ENCODE peak calls at places on chromosomes 7 and 10, in nine cellular contexts. One of them, this sample, is unnamed.

GRCh38 chr7:131898418-131898817 is 342.0 kb upstream of the PODXL start:
- DNase-seq in H9: no peak
- DNase-seq in HCT116: no peak
- DNase-seq in fibroblast of lung: peak; percentile 84
- DNase-seq in SK-N-SH: no peak
- DNase-seq in MM.1S: no peak
- DNase-seq in IMR-90: no peak
- DNase-seq in GM23248: peak; percentile 66
- DNase-seq in NT2/D1: no peak
- DNase-seq in this sample: no peak

GRCh38 chr10:120514035-120514620 is 57.1 kb downstream of the PLPP4 start:
- DNase-seq in fibroblast of lung: peak; percentile 57
- DNase-seq in GM23248: peak; percentile 54
- DNase-seq in H9: peak; percentile 67
- DNase-seq in HCT116: no peak
- DNase-seq in MM.1S: peak; percentile 36
- DNase-seq in SK-N-SH: no peak
- DNase-seq in NT2/D1: peak; percentile 51
- DNase-seq in IMR-90: peak; percentile 7
- DNase-seq in this sample: no peak

GRCh38 chr10:84214612-84215235 is 10.6 kb downstream of the LRIT2 start:
- DNase-seq in GM23248: peak; percentile 32
- DNase-seq in MM.1S: peak; percentile 51
- DNase-seq in HCT116: peak; percentile 10
- DNase-seq in H9: peak; percentile 72
- DNase-seq in NT2/D1: peak; percentile 25
- DNase-seq in fibroblast of lung: no peak
- DNase-seq in IMR-90: no peak
- DNase-seq in SK-N-SH: peak; percentile 52
- DNase-seq in this sample: no peak

GRCh38 chr10:50362547-50363125 is 111.3 kb upstream of the ASAH2 start:
- DNase-seq in H9: no peak
- DNase-seq in NT2/D1: no peak
- DNase-seq in SK-N-SH: no peak
- DNase-seq in MM.1S: peak; percentile 22
- DNase-seq in HCT116: no peak
- DNase-seq in IMR-90: peak; percentile 14
- DNase-seq in fibroblast of lung: no peak
- DNase-seq in GM23248: peak; percentile 64
- DNase-seq in this sample: no peak

GRCh38 chr7:127859330-127859729 is 171.9 kb downstream of the LRRC4 start:
- DNase-seq in MM.1S: no peak
- DNase-seq in H9: no peak
- DNase-seq in IMR-90: no peak
- DNase-seq in HCT116: no peak
- DNase-seq in SK-N-SH: no peak
- DNase-seq in fibroblast of lung: no peak
- DNase-seq in GM23248: no peak
- DNase-seq in NT2/D1: no peak
- DNase-seq in this sample: no peak

GRCh38 chr7:7792089-7792488 is 73.7 kb upstream of the RPA3 start:
- DNase-seq in SK-N-SH: no peak
- DNase-seq in MM.1S: no peak
- DNase-seq in NT2/D1: no peak
- DNase-seq in IMR-90: no peak
- DNase-seq in GM23248: peak; percentile 5
- DNase-seq in H9: no peak
- DNase-seq in HCT116: no peak
- DNase-seq in fibroblast of lung: no peak
- DNase-seq in this sample: no peak

GRCh38 chr10:96496281-96496925 is 17.3 kb downstream of the TLL2 start:
- DNase-seq in MM.1S: no peak
- DNase-seq in GM23248: peak; percentile 65
- DNase-seq in NT2/D1: no peak
- DNase-seq in H9: peak; percentile 44
- DNase-seq in SK-N-SH: no peak
- DNase-seq in IMR-90: peak; percentile 35
- DNase-seq in HCT116: no peak
- DNase-seq in fibroblast of lung: no peak
- DNase-seq in this sample: no peak

GRCh38 chr7:148723166-148723559 is 24.5 kb downstream of the CUL1 start:
- DNase-seq in IMR-90: no peak
- DNase-seq in NT2/D1: no peak
- DNase-seq in SK-N-SH: no peak
- DNase-seq in MM.1S: no peak
- DNase-seq in H9: no peak
- DNase-seq in fibroblast of lung: no peak
- DNase-seq in GM23248: no peak
- DNase-seq in HCT116: no peak
- DNase-seq in this sample: no peak

GRCh38 chr10:93579089-93579488 is 12.6 kb downstream of the FFAR4 start:
- DNase-seq in MM.1S: no peak
- DNase-seq in GM23248: no peak
- DNase-seq in HCT116: peak; percentile 34
- DNase-seq in SK-N-SH: no peak
- DNase-seq in H9: no peak
- DNase-seq in IMR-90: peak; percentile 22
- DNase-seq in NT2/D1: no peak
- DNase-seq in fibroblast of lung: peak; percentile 43
- DNase-seq in this sample: no peak

GRCh38 chr7:95631545-95631944 is 35.2 kb upstream of the PDK4 start:
- DNase-seq in IMR-90: no peak
- DNase-seq in MM.1S: no peak
- DNase-seq in GM23248: no peak
- DNase-seq in H9: no peak
- DNase-seq in NT2/D1: no peak
- DNase-seq in fibroblast of lung: no peak
- DNase-seq in SK-N-SH: no peak
- DNase-seq in HCT116: no peak
- DNase-seq in this sample: no peak

GRCh38 chr7:12062062-12062461 is 149.0 kb upstream of the TMEM106B start:
- DNase-seq in HCT116: no peak
- DNase-seq in SK-N-SH: no peak
- DNase-seq in MM.1S: peak; percentile 14
- DNase-seq in NT2/D1: no peak
- DNase-seq in GM23248: peak; percentile 20
- DNase-seq in H9: no peak
- DNase-seq in fibroblast of lung: no peak
- DNase-seq in IMR-90: no peak
- DNase-seq in this sample: no peak

GRCh38 chr10:80165173-80165572 is 32.6 kb downstream of the PLAC9 start:
- DNase-seq in NT2/D1: no peak
- DNase-seq in IMR-90: peak; percentile 67
- DNase-seq in MM.1S: no peak
- DNase-seq in HCT116: no peak
- DNase-seq in H9: no peak
- DNase-seq in GM23248: peak; percentile 57
- DNase-seq in SK-N-SH: no peak
- DNase-seq in fibroblast of lung: peak; percentile 57
- DNase-seq in this sample: no peak

GRCh38 chr10:89805599-89806013 is 104.2 kb downstream of the KIF20B start:
- DNase-seq in SK-N-SH: no peak
- DNase-seq in NT2/D1: no peak
- DNase-seq in IMR-90: no peak
- DNase-seq in MM.1S: no peak
- DNase-seq in H9: no peak
- DNase-seq in HCT116: no peak
- DNase-seq in fibroblast of lung: no peak
- DNase-seq in GM23248: no peak
- DNase-seq in this sample: no peak

GRCh38 chr10:71666607-71667373 is 52.8 kb downstream of the C10orf105 start:
- DNase-seq in MM.1S: no peak
- DNase-seq in fibroblast of lung: peak; percentile 23
- DNase-seq in NT2/D1: no peak
- DNase-seq in SK-N-SH: no peak
- DNase-seq in IMR-90: no peak
- DNase-seq in GM23248: no peak
- DNase-seq in HCT116: no peak
- DNase-seq in H9: no peak
- DNase-seq in this sample: no peak

GRCh38 chr10:113241966-113242365 is 291.9 kb downstream of the TCF7L2 start:
- DNase-seq in HCT116: no peak
- DNase-seq in H9: no peak
- DNase-seq in fibroblast of lung: no peak
- DNase-seq in GM23248: no peak
- DNase-seq in MM.1S: no peak
- DNase-seq in NT2/D1: no peak
- DNase-seq in IMR-90: no peak
- DNase-seq in SK-N-SH: no peak
- DNase-seq in this sample: no peak

GRCh38 chr7:132836746-132837145 is 245.1 kb downstream of the CHCHD3 start:
- DNase-seq in fibroblast of lung: peak; percentile 64
- DNase-seq in IMR-90: peak; percentile 67
- DNase-seq in NT2/D1: no peak
- DNase-seq in HCT116: no peak
- DNase-seq in GM23248: peak; percentile 55
- DNase-seq in SK-N-SH: no peak
- DNase-seq in H9: no peak
- DNase-seq in MM.1S: no peak
- DNase-seq in this sample: no peak

GRCh38 chr10:2214035-2214434 is 476.7 kb upstream of the ADARB2 start:
- DNase-seq in SK-N-SH: no peak
- DNase-seq in MM.1S: no peak
- DNase-seq in H9: no peak
- DNase-seq in NT2/D1: no peak
- DNase-seq in HCT116: no peak
- DNase-seq in fibroblast of lung: peak; percentile 94
- DNase-seq in GM23248: no peak
- DNase-seq in IMR-90: no peak
- DNase-seq in this sample: no peak

GRCh38 chr7:9983048-9983447 is 990.6 kb upstream of the PHF14 start:
- DNase-seq in H9: no peak
- DNase-seq in HCT116: no peak
- DNase-seq in fibroblast of lung: no peak
- DNase-seq in NT2/D1: no peak
- DNase-seq in MM.1S: no peak
- DNase-seq in SK-N-SH: no peak
- DNase-seq in GM23248: no peak
- DNase-seq in IMR-90: no peak
- DNase-seq in this sample: no peak

GRCh38 chr7:46754135-46754730 is 827.7 kb downstream of the TNS3 start:
- DNase-seq in IMR-90: peak; percentile 57
- DNase-seq in SK-N-SH: no peak
- DNase-seq in NT2/D1: no peak
- DNase-seq in HCT116: peak; percentile 36
- DNase-seq in GM23248: peak; percentile 86
- DNase-seq in fibroblast of lung: peak; percentile 93
- DNase-seq in MM.1S: no peak
- DNase-seq in H9: no peak
- DNase-seq in this sample: no peak

GRCh38 chr10:21516270-21517131 is 9.0 kb downstream of the SKIDA1 start:
- DNase-seq in SK-N-SH: peak; percentile 67
- DNase-seq in H9: peak; percentile 74
- DNase-seq in GM23248: peak; percentile 85
- DNase-seq in MM.1S: peak; percentile 73
- DNase-seq in fibroblast of lung: peak; percentile 78
- DNase-seq in IMR-90: peak; percentile 78
- DNase-seq in NT2/D1: no peak
- DNase-seq in HCT116: no peak
- DNase-seq in this sample: peak; percentile 88

GRCh38 chr10:14971867-14972448 is 12.8 kb downstream of the MEIG1 start:
- DNase-seq in fibroblast of lung: no peak
- DNase-seq in NT2/D1: peak; percentile 6
- DNase-seq in GM23248: no peak
- DNase-seq in H9: peak; percentile 61
- DNase-seq in MM.1S: peak; percentile 46
- DNase-seq in IMR-90: no peak
- DNase-seq in SK-N-SH: no peak
- DNase-seq in HCT116: no peak
- DNase-seq in this sample: no peak

GRCh38 chr7:129231666-129232065 is 6.8 kb downstream of the AHCYL2 start:
- DNase-seq in fibroblast of lung: no peak
- DNase-seq in HCT116: no peak
- DNase-seq in IMR-90: no peak
- DNase-seq in GM23248: no peak
- DNase-seq in H9: no peak
- DNase-seq in MM.1S: no peak
- DNase-seq in NT2/D1: no peak
- DNase-seq in SK-N-SH: no peak
- DNase-seq in this sample: no peak

GRCh38 chr10:77637986-77638765 is 568 bp upstream of the KCNMA1 start:
- DNase-seq in MM.1S: no peak
- DNase-seq in HCT116: no peak
- DNase-seq in IMR-90: peak; percentile 53
- DNase-seq in H9: peak; percentile 60
- DNase-seq in NT2/D1: no peak
- DNase-seq in fibroblast of lung: peak; percentile 74
- DNase-seq in SK-N-SH: peak; percentile 86
- DNase-seq in GM23248: peak; percentile 78
- DNase-seq in this sample: peak; percentile 68
- H3K9ac ChIP-seq in MM.1S: no peak overlapping the region
- H3K9ac ChIP-seq in HCT116: no peak overlapping the region
- H3K9ac ChIP-seq in IMR-90: no peak overlapping the region
- H3K9ac ChIP-seq in H9: no peak overlapping the region
- H3K9ac ChIP-seq in NT2/D1: peak overlapping the region; percentile 74
- H3K9ac ChIP-seq in fibroblast of lung: no peak overlapping the region
- H3K9ac ChIP-seq in SK-N-SH: no peak overlapping the region
- H3K9ac ChIP-seq in GM23248: no peak overlapping the region
- H3K9ac ChIP-seq in this sample: no peak overlapping the region

GRCh38 chr10:119283387-119283786 is 76.0 kb downstream of the GRK5 start:
- DNase-seq in fibroblast of lung: no peak
- DNase-seq in IMR-90: no peak
- DNase-seq in HCT116: no peak
- DNase-seq in H9: no peak
- DNase-seq in SK-N-SH: no peak
- DNase-seq in NT2/D1: no peak
- DNase-seq in GM23248: no peak
- DNase-seq in MM.1S: no peak
- DNase-seq in this sample: no peak
- H3K4me1 ChIP-seq in fibroblast of lung: peaks cover 43% of the 10 kb centered on the region
- H3K4me1 ChIP-seq in IMR-90: peaks cover 43% of the 10 kb centered on the region
- H3K4me1 ChIP-seq in HCT116: peaks cover 29% of the 10 kb centered on the region
- H3K4me1 ChIP-seq in H9: no peaks in the 10 kb centered on the region
- H3K4me1 ChIP-seq in SK-N-SH: peaks cover 69% of the 10 kb centered on the region
- H3K4me1 ChIP-seq in NT2/D1: peaks cover 2% of the 10 kb centered on the region
- H3K4me1 ChIP-seq in GM23248: peaks cover 6% of the 10 kb centered on the region
- H3K4me1 ChIP-seq in MM.1S: peaks cover 29% of the 10 kb centered on the region
- H3K4me1 ChIP-seq in this sample: peaks cover 13% of the 10 kb centered on the region

GRCh38 chr7:137403282-137403681 is 59.7 kb upstream of the PTN start:
- DNase-seq in NT2/D1: no peak
- DNase-seq in SK-N-SH: no peak
- DNase-seq in MM.1S: no peak
- DNase-seq in fibroblast of lung: no peak
- DNase-seq in H9: peak; percentile 28
- DNase-seq in IMR-90: no peak
- DNase-seq in HCT116: no peak
- DNase-seq in GM23248: no peak
- DNase-seq in this sample: no peak
- H3K9ac ChIP-seq in NT2/D1: no peak overlapping the region
- H3K9ac ChIP-seq in SK-N-SH: no peak overlapping the region
- H3K9ac ChIP-seq in MM.1S: no peak overlapping the region
- H3K9ac ChIP-seq in fibroblast of lung: no peak overlapping the region
- H3K9ac ChIP-seq in H9: no peak overlapping the region
- H3K9ac ChIP-seq in IMR-90: no peak overlapping the region
- H3K9ac ChIP-seq in HCT116: no peak overlapping the region
- H3K9ac ChIP-seq in GM23248: no peak overlapping the region
- H3K9ac ChIP-seq in this sample: no peak overlapping the region

DNA sequence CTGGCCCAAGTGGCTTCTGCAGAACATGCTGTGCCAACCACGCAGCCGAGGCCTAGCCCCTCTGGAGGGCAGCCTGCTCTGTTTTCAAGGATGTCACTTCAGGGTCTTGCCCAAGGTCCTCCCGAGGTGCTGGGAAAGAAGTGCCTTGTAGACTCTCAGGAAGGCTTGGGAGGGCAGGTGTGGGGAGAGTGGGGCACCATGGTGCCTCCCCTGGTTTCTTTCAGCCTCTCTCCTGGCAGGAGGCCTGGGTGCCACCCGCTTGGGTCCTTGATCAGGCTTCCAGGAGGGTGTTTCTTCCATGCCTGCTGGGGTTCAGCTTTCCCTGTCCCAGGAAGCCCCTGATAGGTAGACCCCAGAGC is 124.5 kb downstream of the NEURL1 start:
- DNase-seq in SK-N-SH: no peak
- DNase-seq in H9: no peak
- DNase-seq in NT2/D1: no peak
- DNase-seq in fibroblast of lung: no peak
- DNase-seq in IMR-90: no peak
- DNase-seq in MM.1S: no peak
- DNase-seq in GM23248: no peak
- DNase-seq in HCT116: no peak
- DNase-seq in this sample: no peak
- H3K4me1 ChIP-seq in SK-N-SH: peaks cover 86% of the 10 kb centered on the region
- H3K4me1 ChIP-seq in H9: peaks cover 2% of the 10 kb centered on the region
- H3K4me1 ChIP-seq in NT2/D1: peaks cover 2% of the 10 kb centered on the region
- H3K4me1 ChIP-seq in fibroblast of lung: peaks cover 67% of the 10 kb centered on the region
- H3K4me1 ChIP-seq in IMR-90: peaks cover 17% of the 10 kb centered on the region
- H3K4me1 ChIP-seq in MM.1S: no peaks in the 10 kb centered on the region
- H3K4me1 ChIP-seq in GM23248: peaks cover 65% of the 10 kb centered on the region
- H3K4me1 ChIP-seq in HCT116: no peaks in the 10 kb centered on the region
- H3K4me1 ChIP-seq in this sample: no peaks in the 10 kb centered on the region

This sample was measured in kidney.